ENCODE peak calls at places on chromosome 4, in five cellular contexts. E is dorsolateral prefrontal cortex, W is foreskin fibroblast, F is psoas muscle, J is fibroblast of pulmonary artery. R is an unnamed sample.

GRCh38 chr4:113835005-113835404 is 73.5 kb upstream of the CAMK2D start:
- DNase-seq in J (peak), W (peak), E (no peak), F (no peak), R (no peak)

GRCh38 chr4:68873218-68873502 is 57.4 kb downstream of the UGT2B10 start:
- DNase-seq in J (no peak), F (no peak), E (no peak), W (no peak), R (no peak)

GRCh38 chr4:102343964-102344519 is 1.2 kb downstream of the SLC39A8 start:
- DNase-seq in F (no peak), J (no peak), E (no peak), W (peak), R (no peak)

GRCh38 chr4:91064157-91064853 is 937.1 kb downstream of the CCSER1 start:
- DNase-seq in W (peak), E (no peak), F (no peak), J (peak), R (no peak)

GRCh38 chr4:112938461-112939058 is 110.9 kb upstream of the ANK2 start:
- DNase-seq in F (no peak), W (peak), J (peak), E (no peak), R (peak)

GRCh38 chr4:2714071-2714770 is 41.9 kb downstream of the TNIP2 start:
- DNase-seq in J (peak), F (no peak), W (peak), E (no peak), R (no peak)

GRCh38 chr4:61202638-61203495 is 2.7 kb downstream of the ADGRL3 start:
- DNase-seq in E (peak), J (peak), F (no peak), W (peak), R (no peak)

GRCh38 chr4:140198942-140199341 is 45.0 kb upstream of the MAML3 start:
- DNase-seq in W (no peak), J (no peak), E (no peak), F (no peak), R (no peak)

GRCh38 chr4:8414377-8414776 is 26.1 kb downstream of the ACOX3 start:
- DNase-seq in J (no peak), W (no peak), F (no peak), E (no peak), R (no peak)

DNA sequence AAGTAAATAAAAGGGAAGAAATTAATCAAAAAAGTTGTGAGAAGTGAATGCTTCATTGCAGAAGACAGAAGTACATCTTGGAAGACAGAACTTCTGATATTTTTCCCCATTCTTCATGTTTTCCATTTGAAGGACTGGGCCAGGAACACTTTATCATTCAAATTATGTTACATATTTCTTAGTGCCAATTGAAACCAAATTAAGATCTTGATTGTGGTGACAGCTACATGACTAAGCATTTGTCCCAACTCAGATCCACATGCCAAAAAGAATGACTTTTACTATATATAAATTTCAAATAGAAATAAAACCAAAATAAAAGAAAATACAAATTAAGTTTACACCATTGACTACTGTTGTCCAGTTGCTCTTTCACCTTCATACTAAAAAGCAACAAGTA is 14.0 kb upstream of the FGF5 start:
- DNase-seq in W (no peak), J (no peak), F (no peak), E (no peak), R (no peak)
- H3K4me3 ChIP-seq in W (no peak), J (no peak), F (no peak), E (no peak), R (no peak)

GRCh38 chr4:680931-681645 is 6.7 kb downstream of the MYL5 start:
- DNase-seq in J (peak), W (peak), F (peak), E (no peak), R (no peak)
- H3K4me3 ChIP-seq in J (peak), W (peak), F (peak), E (peak), R (peak)

GRCh38 chr4:48483006-48483776 is at the start of gene SLC10A4:
- DNase-seq in E (no peak), W (no peak), F (peak), J (no peak), R (no peak)
- H3K4me3 ChIP-seq in E (peak), W (no peak), F (peak), J (no peak), R (no peak)

GRCh38 chr4:30722092-30722915 is 2.1 kb downstream of the PCDH7 start:
- DNase-seq in W (no peak), J (no peak), F (peak), E (no peak), R (no peak)
- H3K4me3 ChIP-seq in W (peak), J (peak), F (peak), E (peak), R (no peak)

DNA sequence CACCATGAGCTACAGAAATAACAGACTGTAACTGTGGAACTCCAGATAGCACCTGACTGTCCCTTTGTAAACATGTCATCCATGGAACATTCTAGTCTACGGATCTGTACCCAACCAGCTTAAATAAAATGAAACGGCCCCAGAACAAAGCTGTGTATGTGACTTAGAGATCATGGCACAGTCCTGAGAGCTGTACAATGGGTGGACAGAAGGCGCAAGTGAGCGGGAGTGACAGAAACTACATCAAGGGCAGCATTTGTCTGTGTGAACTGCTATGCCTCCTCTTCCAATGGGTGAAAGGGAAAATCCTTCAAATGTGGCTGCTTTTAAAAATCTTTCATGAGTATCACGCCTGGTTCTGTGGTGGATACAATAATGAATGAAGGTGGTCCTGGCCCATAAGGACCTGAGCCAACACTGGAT is 72.5 kb downstream of the FAT1 start:
- DNase-seq in J (no peak), E (no peak), W (no peak), F (no peak), R (no peak)
- H3K4me3 ChIP-seq in J (no peak), E (peak), W (no peak), F (peak), R (no peak)

GRCh38 chr4:188976644-188977115 is 837.4 kb downstream of the TRIML1 start:
- DNase-seq in F (no peak), E (no peak), J (peak), W (peak), R (peak)
- H3K4me3 ChIP-seq in F (no peak), E (no peak), J (no peak), W (no peak), R (no peak)

DNA sequence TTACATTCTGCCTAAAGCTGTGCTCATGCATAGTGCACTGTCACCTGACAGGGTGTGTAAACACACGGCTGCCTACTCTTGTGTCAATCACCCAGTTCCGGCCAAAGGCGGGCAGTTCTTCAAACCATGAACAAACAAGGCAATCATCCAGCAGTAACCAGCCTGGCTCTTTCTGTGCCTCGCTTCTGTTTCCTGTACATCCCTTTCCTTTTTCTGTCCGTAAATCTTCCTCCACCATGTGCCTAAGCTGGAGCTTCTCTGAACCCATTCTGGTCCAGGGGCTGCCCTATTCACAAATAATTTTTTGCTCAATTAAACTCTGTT is 60.8 kb upstream of the CBR4 start:
- DNase-seq in J (peak), E (no peak), W (no peak), F (no peak), R (no peak)
- H3K4me3 ChIP-seq in J (no peak), E (no peak), W (no peak), F (no peak), R (no peak)

GRCh38 chr4:142406051-142406549 is 440.0 kb downstream of the INPP4B start:
- DNase-seq in J (peak), W (peak), E (no peak), F (no peak), R (no peak)

GRCh38 chr4:142402156-142402555 is 443.9 kb downstream of the INPP4B start:
- DNase-seq in J (no peak), F (no peak), W (peak), E (no peak), R (no peak)

GRCh38 chr4:142402925-142403324 is 443.2 kb downstream of the INPP4B start:
- DNase-seq in J (peak), E (no peak), W (peak), F (no peak), R (no peak)

GRCh38 chr4:142405021-142405991 is 440.8 kb downstream of the INPP4B start:
- DNase-seq in F (peak), W (peak), E (peak), J (peak), R (peak)

DNA sequence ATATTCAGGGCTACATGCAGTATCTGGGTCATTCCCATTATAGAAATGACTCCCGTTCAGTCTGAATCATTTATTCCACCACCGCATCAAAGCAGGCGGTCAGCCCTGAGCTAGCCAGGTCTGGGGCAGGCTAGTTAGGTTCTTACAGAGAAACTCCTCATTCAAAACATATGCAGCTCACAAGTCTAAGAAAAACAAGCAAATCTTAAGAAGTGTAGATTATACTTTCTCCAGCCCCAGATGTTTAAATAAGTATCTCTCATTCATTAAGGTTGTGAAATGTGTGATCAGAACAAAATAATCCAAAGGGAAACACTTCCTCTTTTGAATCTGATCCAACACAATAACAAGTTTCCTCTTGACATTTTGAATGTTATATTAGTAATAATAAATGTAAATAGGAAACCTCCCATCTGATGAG is 441.9 kb downstream of the INPP4B start:
- DNase-seq in J (peak), E (no peak), F (peak), W (peak), R (no peak)
- H3K4me3 ChIP-seq in J (peak), E (no peak), F (peak), W (peak), R (peak)

GRCh38 chr4:95159384-95159783 is 389.4 kb downstream of the UNC5C start:
- DNase-seq in F (no peak), J (no peak), E (no peak), W (no peak), R (no peak)

GRCh38 chr4:95158045-95158444 is 390.7 kb downstream of the UNC5C start:
- DNase-seq in E (no peak), W (no peak), J (no peak), F (no peak), R (no peak)

GRCh38 chr4:95155759-95156451 is 392.9 kb downstream of the UNC5C start:
- DNase-seq in E (no peak), W (peak), J (peak), F (no peak), R (no peak)

GRCh38 chr4:95158626-95159025 is 390.1 kb downstream of the UNC5C start:
- DNase-seq in J (no peak), W (no peak), E (no peak), F (no peak), R (no peak)

DNA sequence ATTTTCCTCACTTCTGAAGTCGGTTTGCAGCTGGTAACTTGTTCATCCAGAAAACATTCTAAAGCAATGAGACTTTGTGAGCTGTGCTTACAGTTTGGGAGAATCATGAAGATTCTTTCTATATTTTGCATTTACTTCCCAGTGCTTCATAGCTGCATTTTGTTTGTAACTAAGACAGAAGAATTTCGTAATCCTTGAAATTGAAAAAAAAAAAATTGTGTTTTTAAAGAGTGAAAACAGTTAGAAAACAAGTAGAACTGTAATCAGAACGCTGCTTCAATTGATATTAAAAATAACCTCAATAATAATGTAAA is 392.4 kb downstream of the UNC5C start:
- DNase-seq in E (no peak), F (no peak), J (no peak), W (no peak), R (no peak)
- H3K4me3 ChIP-seq in E (no peak), F (no peak), J (no peak), W (no peak), R (no peak)